ENCODE peak calls at places on chromosomes 1 and 21, in six cellular contexts. Q is epithelial cell of proximal tubule; X is dorsolateral prefrontal cortex; W is activated effector memory CD4-positive, alpha-beta T cell treated with anti-CD3 and anti-CD28 coated beads, Interleukin-2, amount 50 U/mL, for 16 hours; H is stromal cell of bone marrow; F is T follicular helper cell. T is an unnamed sample.

GRCh38 chr1:85607126-85607912 is 26.8 kb downstream of the CCN1 start:
- DNase-seq in Q (peak), X (no peak), W (no peak), H (peak), F (no peak), T (no peak)

GRCh38 chr1:149936076-149936991 is at the start of gene MTMR11:
- DNase-seq in Q (no peak), X (no peak), W (no peak), H (peak), F (no peak), T (no peak)

GRCh38 chr1:246001821-246002220 is 505.3 kb downstream of the SMYD3 start:
- DNase-seq in Q (no peak), X (no peak), W (no peak), H (peak), F (no peak), T (no peak)

GRCh38 chr1:3359346-3360157 is 94.9 kb upstream of the ARHGEF16 start:
- DNase-seq in Q (no peak), X (no peak), W (no peak), H (no peak), F (no peak), T (no peak)

GRCh38 chr1:47978486-47978885 is 18.7 kb downstream of the TRABD2B start:
- DNase-seq in Q (no peak), X (no peak), W (no peak), H (no peak), F (no peak), T (no peak)

GRCh38 chr1:21764615-21765423 is 18.1 kb downstream of the USP48 start:
- DNase-seq in Q (peak), X (no peak), W (no peak), H (peak), F (no peak), T (no peak)

GRCh38 chr21:17514124-17514481 is 1.3 kb downstream of the CXADR start:
- DNase-seq in Q (peak), X (no peak), W (no peak), H (no peak), F (no peak), T (no peak)

GRCh38 chr1:32972814-32973428 is 8.3 kb upstream of the RNF19B start:
- DNase-seq in Q (no peak), X (peak), W (no peak), H (no peak), F (no peak), T (no peak)

GRCh38 chr1:198639581-198640235 is 868 bp downstream of the PTPRC start:
- DNase-seq in Q (no peak), X (no peak), W (no peak), H (no peak), F (no peak), T (no peak)